ENCODE peak calls at places on chromosomes 11 and 22, in eight cellular contexts. D is heart left ventricle; S is spleen; B is CD4-positive, alpha-beta memory T cell; O is left ventricle myocardium inferior; T is Peyer's patch; U is BE2C; C is HAP-1. V is an unnamed sample.

GRCh38 chr11:80505771-80506170 is 1064.9 kb upstream of the TENM4 start:
- DNase-seq in T (no peak), B (no peak), S (no peak), C (no peak), D (no peak), O (no peak), U (no peak), V (peak; percentile 58)

GRCh38 chr11:120167659-120168058 is 29.7 kb upstream of the TRIM29 start:
- DNase-seq in D (no peak), S (no peak), B (no peak), C (no peak), O (no peak), U (no peak), T (no peak), V (no peak)

GRCh38 chr11:2586793-2587131 is 113.0 kb downstream of the KCNQ1OT1 start:
- DNase-seq in U (no peak), C (no peak), B (no peak), S (no peak), D (peak; percentile 11), T (peak; percentile 28), O (no peak), V (no peak)

GRCh38 chr11:12284321-12285050 is 92.9 kb upstream of the PARVA start:
- DNase-seq in S (no peak), O (no peak), D (no peak), U (no peak), C (no peak), T (no peak), B (no peak), V (no peak)

GRCh38 chr11:76861490-76861953 is 804 bp downstream of the ACER3 start:
- DNase-seq in B (no peak), O (no peak), U (no peak), C (peak; percentile 39), S (no peak), D (no peak), T (no peak), V (peak; percentile 52)

GRCh38 chr22:27220349-27220748 is 563.0 kb downstream of the MIAT start:
- DNase-seq in S (no peak), U (no peak), T (no peak), C (no peak), O (no peak), B (no peak), D (no peak), V (no peak)

GRCh38 chr11:118691926-118692830 is 12.7 kb upstream of the TREH start:
- DNase-seq in T (peak; percentile 61), O (no peak), B (peak; percentile 66), D (no peak), S (peak; percentile 80), U (no peak), C (no peak), V (peak; percentile 59)

GRCh38 chr11:34501500-34501899 is 12.1 kb downstream of the ELF5 start:
- DNase-seq in B (no peak), U (no peak), T (no peak), C (no peak), D (no peak), S (no peak), O (no peak), V (no peak)

GRCh38 chr11:69375316-69376154 is 81.6 kb downstream of the MYEOV start:
- DNase-seq in S (peak; percentile 66), D (peak; percentile 23), U (peak; percentile 12), O (peak; percentile 10), B (no peak), T (peak; percentile 62), C (no peak), V (peak; percentile 38)

GRCh38 chr11:132289590-132290256 is 919.3 kb downstream of the NTM start:
- DNase-seq in C (no peak), U (no peak), S (no peak), D (no peak), B (no peak), T (no peak), O (no peak), V (no peak)

GRCh38 chr11:117584056-117584830 is 212.8 kb downstream of the DSCAML1 start:
- DNase-seq in B (no peak), O (no peak), T (no peak), S (no peak), D (no peak), C (no peak), U (no peak), V (no peak)

GRCh38 chr11:118114266-118114665 is 27.5 kb upstream of the SMIM35 start:
- DNase-seq in O (no peak), B (no peak), D (no peak), C (no peak), T (no peak), S (no peak), U (no peak), V (no peak)

GRCh38 chr11:5690736-5691135 is 1.1 kb downstream of the TRIM22 start:
- DNase-seq in S (no peak), D (no peak), B (no peak), T (no peak), O (no peak), C (no peak), U (no peak), V (no peak)

GRCh38 chr11:28017816-28018215 is 90.1 kb downstream of the KIF18A start:
- DNase-seq in B (no peak), C (no peak), T (no peak), O (no peak), S (no peak), D (no peak), U (no peak), V (no peak)

GRCh38 chr22:44623771-44624510 is 78.1 kb upstream of the PRR5 start:
- DNase-seq in O (no peak), D (no peak), C (no peak), U (peak; percentile 57), S (peak; percentile 70), T (no peak), B (no peak), V (peak; percentile 79)

GRCh38 chr11:46664612-46665011 is 35.8 kb downstream of the ARHGAP1 start:
- DNase-seq in C (no peak), T (no peak), O (no peak), D (no peak), U (no peak), S (no peak), B (no peak), V (peak; percentile 66)

GRCh38 chr22:40028098-40028425 is 33.3 kb downstream of the FAM83F start:
- DNase-seq in O (no peak), U (no peak), D (no peak), S (peak; percentile 39), B (no peak), C (no peak), T (no peak), V (no peak)

GRCh38 chr22:50178871-50179869 is 6.5 kb upstream of the TRABD start:
- DNase-seq in D (no peak), U (no peak), T (peak; percentile 45), O (no peak), S (peak; percentile 81), C (no peak), B (no peak), V (no peak)
- H3K4me3 ChIP-seq in D (no peak overlapping the region), U (no peak overlapping the region), T (no peak overlapping the region), O (no peak overlapping the region), S (no peak overlapping the region), C (no peak overlapping the region), B (no peak overlapping the region), V (no peak overlapping the region)

GRCh38 chr22:20652582-20652981 is 121.3 kb upstream of the SERPIND1 start:
- DNase-seq in S (peak; percentile 62), B (no peak), T (no peak), D (no peak), C (no peak), U (no peak), O (no peak), V (no peak)

GRCh38 chr22:20652130-20652529 is 121.8 kb upstream of the SERPIND1 start:
- DNase-seq in O (no peak), T (no peak), C (no peak), B (no peak), D (no peak), S (no peak), U (no peak), V (no peak)

GRCh38 chr22:20654343-20655208 is 119.3 kb upstream of the SERPIND1 start:
- DNase-seq in B (no peak), O (no peak), T (no peak), D (no peak), S (no peak), U (no peak), C (no peak), V (peak; percentile 53)

GRCh38 chr22:20653795-20654342 is 120.0 kb upstream of the SERPIND1 start:
- DNase-seq in T (no peak), D (no peak), S (no peak), B (no peak), U (no peak), O (no peak), C (no peak), V (no peak)

DNA sequence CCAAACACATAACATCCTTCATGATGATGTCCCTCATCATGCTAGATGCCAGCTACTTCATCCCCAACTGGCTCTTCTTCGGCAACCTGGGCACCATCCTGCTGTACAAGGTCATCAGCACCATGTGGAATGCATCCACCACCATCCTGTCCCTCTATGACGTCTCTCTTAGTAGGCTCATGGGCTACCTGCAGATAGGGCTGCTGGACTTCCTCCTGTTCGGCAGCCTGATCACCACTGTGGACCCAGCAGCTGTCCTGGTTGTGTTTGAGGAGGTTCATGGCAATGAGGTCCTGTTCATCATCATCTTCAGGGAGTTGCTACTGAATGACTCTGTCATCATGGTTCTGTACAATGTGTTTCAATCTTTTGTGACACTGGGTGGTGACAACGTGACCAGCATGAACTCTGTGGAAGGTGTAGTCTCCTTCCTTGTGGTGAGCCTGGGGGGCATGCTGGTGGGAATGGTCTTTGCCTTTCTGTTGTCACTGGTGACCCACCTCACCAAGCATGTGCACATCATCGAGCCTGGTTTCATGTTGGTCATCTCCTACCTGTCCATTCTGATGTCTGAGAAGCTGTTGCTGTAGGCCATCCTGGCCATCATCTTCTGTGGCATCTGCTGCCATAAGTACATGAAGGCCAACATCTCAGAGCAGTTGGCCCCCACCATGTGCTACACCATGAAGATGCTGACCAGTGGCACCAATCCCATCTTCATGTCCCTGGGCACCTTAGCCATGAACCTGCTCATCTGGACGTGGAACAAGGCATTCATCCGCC is 120.7 kb upstream of the SERPIND1 start:
- DNase-seq in T (no peak), D (no peak), B (no peak), U (no peak), C (no peak), O (no peak), S (no peak), V (no peak)
- H3K4me1 ChIP-seq in T (no peaks in the 10 kb centered on the region), D (no peaks in the 10 kb centered on the region), B (no peaks in the 10 kb centered on the region), U (no peaks in the 10 kb centered on the region), C (no peaks in the 10 kb centered on the region), O (no peaks in the 10 kb centered on the region), S (no peaks in the 10 kb centered on the region), V (no peaks in the 10 kb centered on the region)

DNA sequence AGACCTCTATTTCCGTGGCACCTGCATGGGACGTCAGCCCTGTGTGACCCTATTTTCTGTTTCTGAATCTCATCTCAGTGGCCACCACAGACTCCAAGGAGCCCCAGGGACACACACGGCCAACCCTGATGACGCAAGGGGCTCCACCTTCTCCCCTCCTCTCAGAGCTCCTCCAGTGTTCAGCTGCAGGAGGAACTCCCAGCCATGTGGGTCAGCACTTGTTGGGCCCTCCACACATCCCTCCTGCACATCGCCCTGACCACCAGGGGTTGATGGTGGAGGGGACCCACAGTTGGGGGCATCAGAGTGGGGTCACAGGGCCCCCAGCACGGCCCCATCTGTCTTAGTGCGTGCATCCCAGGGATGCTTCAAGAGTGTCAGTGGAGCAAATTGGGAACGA is 499.6 kb downstream of the BRD1 start:
- DNase-seq in S (peak; percentile 21), U (no peak), C (no peak), T (no peak), B (no peak), D (no peak), O (no peak), V (peak; percentile 10)
- H3K9me3 ChIP-seq in S (peaks cover 16% of the 10 kb centered on the region), U (no peaks in the 10 kb centered on the region), C (no peaks in the 10 kb centered on the region), T (no peaks in the 10 kb centered on the region), B (no peaks in the 10 kb centered on the region), D (no peaks in the 10 kb centered on the region), O (peaks cover 41% of the 10 kb centered on the region), V (no peaks in the 10 kb centered on the region)

GRCh38 chr11:20162824-20163777 is 2.8 kb upstream of the DBX1 start:
- DNase-seq in T (no peak), O (no peak), S (no peak), D (no peak), B (no peak), U (peak; percentile 35), C (no peak), V (peak; percentile 89)
- H3K4me3 ChIP-seq in T (no peak overlapping the region), O (peak overlapping the region; percentile 59), S (no peak overlapping the region), D (peak overlapping the region; percentile 50), B (peak overlapping the region; percentile 38), U (peak overlapping the region; percentile 56), C (no peak overlapping the region), V (peak overlapping the region; percentile 84)